ENCODE peak calls at places on chromosomes 11 and 22, in ten cellular contexts. D is AG04450; F is effector memory CD4-positive, alpha-beta T cell; V is ovary; I is GM23248; J is upper lobe of right lung; L is thoracic aorta; C is BE2C; Y is PC-3; O is fibroblast of lung. U is an unnamed sample.

GRCh38 chr11:33778682-33779081 is 4.4 kb upstream of the FBXO3 start:
- DNase-seq in J (no peak), L (no peak), D (peak; percentile 59), Y (no peak), O (peak; percentile 91), I (peak; percentile 75), V (no peak), C (peak; percentile 26), F (no peak), U (no peak)

GRCh38 chr11:67357831-67358555 is 4.6 kb upstream of the POLD4 start:
- DNase-seq in C (no peak), I (peak; percentile 74), Y (peak; percentile 89), L (no peak), O (peak; percentile 82), D (no peak), J (no peak), F (no peak), V (no peak), U (peak; percentile 64)

GRCh38 chr11:28110108-28110838 is 2.1 kb downstream of the METTL15 start:
- DNase-seq in V (peak; percentile 54), F (peak; percentile 3), L (peak; percentile 6), J (peak; percentile 87), D (peak; percentile 47), C (peak; percentile 60), Y (peak; percentile 71), O (peak; percentile 80), I (peak; percentile 89), U (peak; percentile 51)

GRCh38 chr11:71307811-71308645 is 55.7 kb upstream of the SHANK2 start:
- DNase-seq in V (no peak), L (no peak), O (no peak), D (no peak), J (peak; percentile 15), I (no peak), F (no peak), C (no peak), Y (peak; percentile 58), U (no peak)

GRCh38 chr11:28674432-28675076 is 566.4 kb downstream of the METTL15 start:
- DNase-seq in C (peak; percentile 42), V (no peak), Y (peak; percentile 45), O (peak; percentile 44), L (no peak), D (no peak), I (peak; percentile 83), J (no peak), F (no peak), U (no peak)

GRCh38 chr11:75492181-75492820 is 33.4 kb downstream of the GDPD5 start:
- DNase-seq in Y (peak; percentile 51), D (no peak), I (no peak), L (no peak), V (no peak), C (no peak), O (peak; percentile 18), F (peak; percentile 47), J (no peak), U (peak; percentile 62)

GRCh38 chr11:55847453-55847852 is 8.9 kb downstream of the OR5D16 start:
- DNase-seq in L (no peak), Y (no peak), F (no peak), O (no peak), D (no peak), I (no peak), V (no peak), C (no peak), J (no peak), U (no peak)

GRCh38 chr11:64694821-64695365 is 28.1 kb downstream of the NRXN2 start:
- DNase-seq in D (no peak), Y (no peak), I (no peak), L (no peak), F (no peak), C (peak; percentile 74), O (no peak), J (peak; percentile 62), V (no peak), U (no peak)

GRCh38 chr11:1841511-1842148 is 2.8 kb downstream of the TNNI2 start:
- DNase-seq in Y (no peak), J (no peak), I (no peak), C (no peak), L (no peak), F (no peak), D (no peak), V (no peak), O (no peak), U (no peak)

GRCh38 chr22:45880732-45881523 is 96.0 kb downstream of the WNT7B start:
- DNase-seq in F (no peak), O (no peak), D (no peak), Y (no peak), L (no peak), J (peak; percentile 57), I (peak; percentile 42), V (no peak), C (peak; percentile 41), U (no peak)

GRCh38 chr11:102402556-102402955 is 50.0 kb downstream of the TMEM123 start:
- DNase-seq in O (no peak), L (no peak), C (no peak), Y (no peak), I (no peak), J (no peak), V (no peak), D (no peak), F (no peak), U (no peak)

GRCh38 chr11:95589893-95590612 is 199.5 kb downstream of the FAM76B start:
- DNase-seq in Y (no peak), I (no peak), J (no peak), D (no peak), O (no peak), C (no peak), F (no peak), L (no peak), V (peak; percentile 52), U (no peak)
- H3K27me3 ChIP-seq in Y (peaks cover 36% of the 10 kb centered on the region), I (no peaks in the 10 kb centered on the region), J (no peaks in the 10 kb centered on the region), D (no peaks in the 10 kb centered on the region), O (no peaks in the 10 kb centered on the region), C (no peaks in the 10 kb centered on the region), F (no peaks in the 10 kb centered on the region), L (no peaks in the 10 kb centered on the region), V (no peaks in the 10 kb centered on the region), U (no peaks in the 10 kb centered on the region)

DNA sequence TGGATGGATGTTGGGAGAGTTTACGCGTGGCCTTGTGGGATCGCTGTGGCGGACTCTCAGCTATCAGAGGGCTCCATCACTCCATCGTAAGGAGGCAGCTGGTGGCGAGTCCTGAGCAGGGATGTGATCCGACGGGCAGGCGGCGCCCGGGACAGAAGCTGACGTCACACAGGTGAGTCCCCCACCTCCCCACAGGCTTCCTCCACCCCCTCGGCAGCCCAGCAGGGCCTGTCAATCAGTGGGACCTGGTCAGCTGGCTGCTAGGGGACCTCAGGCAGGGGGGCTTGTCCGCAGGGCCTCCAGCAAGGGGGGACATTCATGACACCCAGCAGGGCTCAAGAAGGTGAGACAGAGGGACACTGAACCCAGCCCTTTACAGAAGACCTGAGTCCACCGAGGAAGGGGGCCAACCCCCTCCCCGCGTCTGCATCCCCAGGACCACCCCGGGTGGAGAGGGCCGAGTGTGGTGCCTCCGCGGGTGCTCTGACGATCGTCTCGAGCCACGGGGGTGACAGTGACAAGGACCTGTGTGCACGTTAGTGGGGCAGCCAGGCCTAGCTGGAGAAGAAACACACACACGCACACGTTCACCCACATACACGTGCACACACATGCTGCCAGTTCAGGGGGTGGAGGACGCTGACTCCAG is 7.1 kb downstream of the HRAS start:
- DNase-seq in Y (no peak), C (no peak), V (no peak), F (no peak), O (no peak), I (no peak), L (no peak), J (peak; percentile 56), D (no peak), U (no peak)
- H3K27me3 ChIP-seq in Y (no peaks in the 10 kb centered on the region), C (no peaks in the 10 kb centered on the region), V (no peaks in the 10 kb centered on the region), F (no peaks in the 10 kb centered on the region), O (no peaks in the 10 kb centered on the region), I (no peaks in the 10 kb centered on the region), L (no peaks in the 10 kb centered on the region), J (no peaks in the 10 kb centered on the region), D (no peaks in the 10 kb centered on the region), U (no peaks in the 10 kb centered on the region)

GRCh38 chr22:47276219-47276843 is 513.9 kb downstream of the TBC1D22A start:
- DNase-seq in O (no peak), I (no peak), Y (no peak), D (no peak), J (peak; percentile 8), V (no peak), F (no peak), C (no peak), L (no peak), U (no peak)
- H3K27me3 ChIP-seq in O (no peaks in the 10 kb centered on the region), I (peaks cover 15% of the 10 kb centered on the region), Y (no peaks in the 10 kb centered on the region), D (peaks cover 2% of the 10 kb centered on the region), J (peaks cover 4% of the 10 kb centered on the region), V (no peaks in the 10 kb centered on the region), F (no peaks in the 10 kb centered on the region), C (no peaks in the 10 kb centered on the region), L (no peaks in the 10 kb centered on the region), U (no peaks in the 10 kb centered on the region)

GRCh38 chr11:132997396-132997795 is 534.9 kb downstream of the OPCML start:
- DNase-seq in I (no peak), C (no peak), L (no peak), J (no peak), F (no peak), O (no peak), V (no peak), D (no peak), Y (no peak), U (no peak)
- H3K27me3 ChIP-seq in I (peaks cover 38% of the 10 kb centered on the region), C (no peaks in the 10 kb centered on the region), L (no peaks in the 10 kb centered on the region), J (peaks cover 25% of the 10 kb centered on the region), F (no peaks in the 10 kb centered on the region), O (peaks cover 9% of the 10 kb centered on the region), V (no peaks in the 10 kb centered on the region), D (peaks cover 23% of the 10 kb centered on the region), Y (peaks cover 20% of the 10 kb centered on the region), U (no peaks in the 10 kb centered on the region)

DNA sequence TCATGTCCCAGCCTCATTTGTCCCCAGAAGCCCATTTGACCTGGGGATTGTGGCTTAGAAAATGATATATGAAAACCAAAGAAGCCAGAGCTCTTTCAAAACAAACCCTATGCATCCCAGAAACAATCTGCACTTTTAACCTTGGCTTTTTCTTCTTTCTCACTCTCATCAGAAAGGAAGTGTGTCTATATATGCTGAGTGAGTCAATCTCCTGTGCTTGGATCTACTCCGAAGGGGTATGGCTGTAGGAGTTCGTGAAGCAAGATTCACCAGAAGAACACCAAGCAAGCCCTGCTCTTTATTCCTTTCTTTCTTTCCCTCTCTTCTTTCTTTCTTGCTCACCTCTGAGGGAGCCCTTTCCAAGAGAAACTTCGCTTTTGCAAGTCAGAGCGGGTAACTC is 636 bp downstream of the PAMR1 start:
- DNase-seq in V (no peak), Y (peak; percentile 44), F (no peak), J (no peak), I (peak; percentile 75), L (no peak), O (peak; percentile 38), C (no peak), D (no peak), U (peak; percentile 55)
- H3K27me3 ChIP-seq in V (no peaks in the 10 kb centered on the region), Y (no peaks in the 10 kb centered on the region), F (peaks cover 17% of the 10 kb centered on the region), J (peaks cover 19% of the 10 kb centered on the region), I (no peaks in the 10 kb centered on the region), L (no peaks in the 10 kb centered on the region), O (no peaks in the 10 kb centered on the region), C (no peaks in the 10 kb centered on the region), D (no peaks in the 10 kb centered on the region), U (no peaks in the 10 kb centered on the region)